ENCODE peak calls at places on chromosomes 13 and 19, in ten cellular contexts. O is cardiac muscle cell, E is heart right ventricle, K is NCI-H1105, T is coronary artery, X is fibroblast of the conjunctiva, G is activated T-helper 1 cell treated with Interleukin-2 at 50 U/mL for 16 hours, N is NCI-H1436 treated with DMSO at 0.1 percent for 48 hours, F is A172, H is Peyer's patch. D is an unnamed sample.

GRCh38 chr19:18464646-18465045 is 26.7 kb upstream of the ISYNA1 start:
- DNase-seq in O (peak; percentile 85), E (peak; percentile 76), K (peak; percentile 74), T (peak; percentile 89), X (peak; percentile 90), G (no peak), N (no peak), F (peak; percentile 95), H (peak; percentile 81), D (peak; percentile 74)

GRCh38 chr19:29499261-29499920 is 26.4 kb upstream of the VSTM2B start:
- DNase-seq in O (no peak), E (no peak), K (no peak), T (no peak), X (no peak), G (no peak), N (no peak), F (no peak), H (no peak), D (no peak)

GRCh38 chr13:85728831-85729230 is 70.4 kb downstream of the SLITRK6 start:
- DNase-seq in O (peak; percentile 3), E (no peak), K (no peak), T (no peak), X (peak; percentile 3), G (no peak), N (no peak), F (no peak), H (no peak), D (no peak)

GRCh38 chr19:9324584-9324962 is 594 bp downstream of the ZNF559 start:
- DNase-seq in O (no peak), E (no peak), K (no peak), T (no peak), X (no peak), G (no peak), N (no peak), F (no peak), H (no peak), D (no peak)

GRCh38 chr19:46466536-46467199 is 4.7 kb downstream of the PNMA8A start:
- DNase-seq in O (peak; percentile 89), E (peak; percentile 33), K (no peak), T (no peak), X (peak; percentile 58), G (no peak), N (no peak), F (peak; percentile 28), H (no peak), D (peak; percentile 77)

GRCh38 chr19:18227781-18228271 is 1.6 kb upstream of the PDE4C start:
- DNase-seq in O (no peak), E (no peak), K (no peak), T (no peak), X (no peak), G (no peak), N (no peak), F (no peak), H (no peak), D (no peak)

GRCh38 chr19:19027228-19027627 is 6.1 kb downstream of the SUGP2 start:
- DNase-seq in O (no peak), E (no peak), K (no peak), T (no peak), X (no peak), G (no peak), N (no peak), F (no peak), H (no peak), D (no peak)

GRCh38 chr19:3585301-3586123 is at the start of gene GIPC3:
- DNase-seq in O (no peak), E (no peak), K (no peak), T (no peak), X (no peak), G (no peak), N (no peak), F (no peak), H (no peak), D (no peak)

GRCh38 chr19:29963576-29963975 is 21.5 kb downstream of the URI1 start:
- DNase-seq in O (no peak), E (no peak), K (no peak), T (no peak), X (no peak), G (no peak), N (no peak), F (no peak), H (no peak), D (no peak)

GRCh38 chr19:9362905-9363304 is at the start of gene ZNF177:
- DNase-seq in O (peak; percentile 8), E (no peak), K (no peak), T (no peak), X (no peak), G (no peak), N (no peak), F (no peak), H (no peak), D (peak; percentile 32)

GRCh38 chr19:48745208-48745995 is 1.3 kb downstream of the IZUMO1 start:
- DNase-seq in O (peak; percentile 76), E (no peak), K (no peak), T (no peak), X (no peak), G (no peak), N (no peak), F (no peak), H (peak; percentile 79), D (peak; percentile 60)

GRCh38 chr13:84481958-84482357 is 599.7 kb upstream of the SLITRK1 start:
- DNase-seq in O (peak; percentile 6), E (no peak), K (no peak), T (no peak), X (peak; percentile 47), G (no peak), N (no peak), F (no peak), H (no peak), D (no peak)

GRCh38 chr19:50607388-50607787 is 32.3 kb downstream of the SYT3 start:
- DNase-seq in O (no peak), E (no peak), K (no peak), T (no peak), X (no peak), G (no peak), N (no peak), F (no peak), H (no peak), D (no peak)

GRCh38 chr19:54470991-54471782 is 1.9 kb downstream of the CDC42EP5 start:
- DNase-seq in O (no peak), E (peak; percentile 55), K (no peak), T (no peak), X (no peak), G (no peak), N (no peak), F (no peak), H (no peak), D (peak; percentile 48)

GRCh38 chr19:4877753-4878490 is 10.5 kb upstream of the PLIN3 start:
- DNase-seq in O (no peak), E (peak; percentile 57), K (no peak), T (peak; percentile 82), X (no peak), G (no peak), N (no peak), F (no peak), H (no peak), D (no peak)

GRCh38 chr13:99154064-99154463 is 46.6 kb upstream of the UBAC2 start:
- DNase-seq in O (no peak), E (no peak), K (no peak), T (no peak), X (no peak), G (no peak), N (no peak), F (no peak), H (no peak), D (no peak)

GRCh38 chr19:12792048-12792852 is 964 bp downstream of the JUNB start:
- DNase-seq in O (peak; percentile 67), E (peak; percentile 76), K (peak; percentile 65), T (peak; percentile 85), X (no peak), G (peak; percentile 69), N (no peak), F (peak; percentile 40), H (peak; percentile 92), D (peak; percentile 85)

GRCh38 chr19:11448923-11449554 is 13.6 kb downstream of the PRKCSH start:
- DNase-seq in O (no peak), E (no peak), K (no peak), T (no peak), X (no peak), G (no peak), N (no peak), F (no peak), H (no peak), D (no peak)

GRCh38 chr19:13055213-13056051 is 47.2 kb downstream of the LYL1 start:
- DNase-seq in O (peak; percentile 98), E (peak; percentile 80), K (no peak), T (peak; percentile 92), X (peak; percentile 93), G (no peak), N (no peak), F (peak; percentile 87), H (no peak), D (peak; percentile 92)

D was measured in Daoy.